ENCODE peak calls at places on chromosomes 2 and 18, in seven cellular contexts. L is SK-N-SH, V is HCT116, T is HepG2, Z is H1, C is K562, S is GM12878. J is an unnamed sample.
A peak's percentile ranks its signal among the peaks of the same experiment; 100 is the strongest.

GRCh38 chr18:58175122-58175687 is 131.2 kb downstream of the NEDD4L start:
- DNase-seq in C (peak; percentile 27), S (no peak), T (no peak), V (no peak), L (no peak), Z (peak; percentile 37), J (peak; percentile 69)

GRCh38 chr2:32008811-32009478 is 1.9 kb downstream of the MEMO1 start:
- DNase-seq in V (no peak), C (no peak), Z (no peak), S (no peak), T (peak; percentile 32), L (no peak), J (no peak)

GRCh38 chr18:3281456-3282400 is 19.8 kb downstream of the MYL12B start:
- DNase-seq in T (peak; percentile 67), S (no peak), C (peak; percentile 72), Z (no peak), V (peak; percentile 78), L (peak; percentile 59), J (peak; percentile 76)

GRCh38 chr2:27507293-27507692 is 10.7 kb downstream of the GCKR start:
- DNase-seq in C (no peak), S (no peak), Z (no peak), T (no peak), V (no peak), L (no peak), J (no peak)

GRCh38 chr18:58611471-58612131 is 17.3 kb downstream of the ALPK2 start:
- DNase-seq in L (no peak), T (no peak), V (no peak), Z (peak; percentile 63), S (no peak), C (no peak), J (no peak)

GRCh38 chr2:46298522-46299351 is 1.5 kb downstream of the EPAS1 start:
- DNase-seq in V (no peak), S (no peak), T (no peak), C (peak; percentile 44), Z (peak; percentile 75), L (peak; percentile 88), J (peak; percentile 44)

GRCh38 chr2:98704499-98705332 is 26.2 kb downstream of the MGAT4A start:
- DNase-seq in T (peak; percentile 79), V (no peak), L (no peak), C (no peak), Z (no peak), S (no peak), J (peak; percentile 29)

GRCh38 chr2:56195563-56195962 is 11.8 kb downstream of the CCDC85A start:
- DNase-seq in V (no peak), T (no peak), Z (no peak), L (no peak), C (no peak), S (no peak), J (no peak)

GRCh38 chr2:193518061-193518817 is 1323.5 kb upstream of the TMEFF2 start:
- DNase-seq in C (no peak), L (no peak), Z (no peak), T (no peak), V (peak; percentile 16), S (no peak), J (no peak)

GRCh38 chr2:237919593-237919992 is 47.2 kb upstream of the UBE2F start:
- DNase-seq in C (no peak), L (no peak), Z (no peak), S (no peak), V (no peak), T (no peak), J (no peak)

GRCh38 chr18:11512096-11513030 is 97.0 kb upstream of the SLC35G4 start:
- DNase-seq in C (no peak), S (no peak), T (peak; percentile 68), L (no peak), V (no peak), Z (no peak), J (no peak)

GRCh38 chr18:37179384-37179783 is 350.5 kb downstream of the KIAA1328 start:
- DNase-seq in C (no peak), Z (no peak), T (no peak), V (no peak), L (peak; percentile 12), S (no peak), J (no peak)

GRCh38 chr18:57923606-57924005 is 120.4 kb upstream of the NEDD4L start:
- DNase-seq in L (no peak), T (no peak), Z (no peak), S (no peak), V (no peak), C (no peak), J (no peak)

GRCh38 chr2:102585704-102586404 is 33.5 kb upstream of the SLC9A2 start:
- DNase-seq in Z (no peak), L (no peak), C (no peak), S (no peak), V (no peak), T (no peak), J (peak; percentile 44)

GRCh38 chr2:27772804-27773203 is 1.3 kb downstream of the MRPL33 start:
- DNase-seq in C (no peak), Z (no peak), S (no peak), V (no peak), L (no peak), T (no peak), J (no peak)

GRCh38 chr2:241219030-241219382 is 30.5 kb downstream of the ANO7 start:
- DNase-seq in L (no peak), Z (no peak), S (no peak), T (no peak), V (no peak), C (no peak), J (peak; percentile 27)

GRCh38 chr18:55699233-55699765 is 111.3 kb upstream of the TCF4 start:
- DNase-seq in T (no peak), Z (no peak), S (no peak), L (no peak), V (no peak), C (peak; percentile 5), J (no peak)

GRCh38 chr2:64987001-64987962 is 1.9 kb upstream of the SLC1A4 start:
- DNase-seq in C (peak; percentile 48), T (peak; percentile 75), V (no peak), S (peak; percentile 68), L (no peak), Z (no peak), J (no peak)

DNA sequence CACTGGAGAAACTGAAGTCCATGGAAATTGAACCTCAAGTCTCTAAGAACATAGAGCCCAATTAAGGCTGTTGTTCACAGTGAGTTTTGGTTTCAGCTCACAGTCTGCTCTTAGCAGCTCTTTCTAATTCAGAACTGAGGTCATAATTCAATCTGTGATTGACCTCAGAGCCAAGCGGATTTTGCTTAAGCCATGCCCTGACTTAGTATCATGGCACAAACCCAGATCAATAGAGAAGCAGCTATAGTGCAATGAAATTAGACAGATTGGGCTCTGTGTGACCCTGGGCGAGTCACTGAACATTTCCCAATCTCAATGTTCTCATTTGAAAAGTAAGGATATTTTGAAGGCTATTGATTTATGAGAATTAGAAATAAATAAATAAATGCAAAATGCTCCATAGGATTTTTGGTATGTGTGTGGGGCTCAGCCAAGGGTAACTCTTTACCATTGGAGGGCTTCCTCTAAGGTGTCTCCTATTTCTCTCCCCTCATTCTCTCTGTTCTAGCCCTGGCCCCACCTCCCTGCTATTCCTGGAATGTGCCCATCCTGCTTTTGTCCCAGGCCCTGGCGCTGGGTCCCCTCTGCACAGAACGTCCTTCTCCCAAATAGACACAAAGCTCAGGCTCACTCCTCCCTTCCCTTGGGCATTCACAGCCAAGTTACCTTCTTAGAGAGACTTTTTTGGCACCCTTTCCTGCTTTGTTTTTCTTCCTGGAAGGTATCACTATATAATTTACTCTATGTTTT is 239.6 kb downstream of the LPIN1 start:
- DNase-seq in Z (no peak), V (no peak), T (no peak), S (no peak), C (no peak), L (no peak), J (no peak)
- TF ChIP-seq JUND in Z (no peak), V (no peak), T (no peak), S (no peak), C (no peak), L (no peak), J (no peak)

GRCh38 chr2:10947005-10947440 is 35.3 kb downstream of the KCNF1 start:
- DNase-seq in C (no peak), L (no peak), V (no peak), Z (no peak), S (no peak), T (no peak), J (no peak)
- TF ChIP-seq JUND in C (no peak), L (no peak), V (no peak), Z (no peak), S (no peak), T (no peak), J (no peak)

GRCh38 chr2:41902892-41903291 is 144.9 kb upstream of the PKDCC start:
- DNase-seq in S (no peak), C (no peak), V (no peak), Z (no peak), L (no peak), T (no peak), J (no peak)

GRCh38 chr2:41900299-41900698 is 147.5 kb upstream of the PKDCC start:
- DNase-seq in Z (no peak), L (no peak), V (no peak), S (no peak), C (no peak), T (no peak), J (no peak)

GRCh38 chr2:41895334-41895664 is 152.5 kb upstream of the PKDCC start:
- DNase-seq in L (no peak), T (no peak), S (no peak), V (no peak), C (no peak), Z (no peak), J (no peak)

GRCh38 chr2:41896186-41896846 is 151.5 kb upstream of the PKDCC start:
- DNase-seq in C (no peak), T (no peak), V (no peak), Z (no peak), L (no peak), S (peak; percentile 53), J (no peak)

DNA sequence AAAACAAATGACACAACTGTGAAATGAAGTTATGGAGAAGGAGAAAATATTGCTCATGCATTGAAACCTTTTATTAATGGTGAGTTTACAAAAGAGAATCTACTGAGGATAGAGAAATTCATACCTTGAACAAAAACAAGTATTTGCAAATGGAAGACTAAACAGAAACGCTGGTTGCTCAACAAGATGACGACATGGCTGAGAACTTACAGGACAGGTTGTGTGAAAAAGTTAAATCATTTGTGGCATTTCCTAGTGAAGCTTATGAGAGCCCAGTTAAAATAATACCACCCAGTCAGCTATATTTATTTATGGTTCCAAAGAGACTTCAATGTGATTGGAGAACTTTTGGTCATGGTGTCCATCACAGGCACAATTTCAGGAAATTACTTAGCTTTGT is 148.6 kb upstream of the PKDCC start:
- DNase-seq in C (no peak), T (peak; percentile 15), V (no peak), S (no peak), Z (no peak), L (no peak), J (no peak)
- TF ChIP-seq JUND in C (no peak), T (no peak), V (no peak), S (no peak), Z (no peak), L (no peak), J (no peak)

GRCh38 chr2:60741588-60741987 is 14.5 kb upstream of the PAPOLG start:
- DNase-seq in T (no peak), V (no peak), L (no peak), S (no peak), Z (no peak), C (no peak), J (no peak)
- TF ChIP-seq JUND in T (no peak), V (no peak), L (no peak), S (no peak), Z (no peak), C (no peak), J (no peak)